ENCODE peak calls at places on chromosomes 6 and 20, in five cellular contexts. S is A549, C is kidney, G is brain microvascular endothelial cell, K is lung. E is an unnamed sample.

GRCh38 chr6:25324076-25324762 is 45.0 kb downstream of the CARMIL1 start:
- DNase-seq in S (no peak), C (no peak), G (no peak), K (no peak), E (no peak)

GRCh38 chr20:38125157-38126056 is 39.7 kb downstream of the TGM2 start:
- DNase-seq in S (no peak), C (peak), G (peak), K (peak), E (peak)

GRCh38 chr20:35506872-35507638 is 22.4 kb downstream of the C20orf173 start:
- DNase-seq in S (no peak), C (no peak), G (peak), K (no peak), E (no peak)

GRCh38 chr6:24947636-24948035 is 11.9 kb upstream of the RIPOR2 start:
- DNase-seq in S (no peak), C (no peak), G (no peak), K (no peak), E (no peak)

GRCh38 chr6:145310116-145310515 is 425.2 kb downstream of the EPM2A start:
- DNase-seq in S (no peak), C (no peak), G (no peak), K (no peak), E (no peak)

GRCh38 chr6:22717906-22718305 is 148.5 kb downstream of the HDGFL1 start:
- DNase-seq in S (no peak), C (no peak), G (no peak), K (no peak), E (no peak)

GRCh38 chr6:129753422-129753821 is 43.4 kb upstream of the ARHGAP18 start:
- DNase-seq in S (no peak), C (no peak), G (peak), K (no peak), E (no peak)

GRCh38 chr20:45631184-45631583 is at the start of gene WFDC9:
- DNase-seq in S (no peak), C (no peak), G (no peak), K (no peak), E (no peak)

GRCh38 chr6:157954150-157955117 is 27.2 kb upstream of the SYNJ2 start:
- DNase-seq in S (no peak), C (no peak), G (no peak), K (no peak), E (no peak)

GRCh38 chr6:36272234-36272633 is 2.4 kb downstream of the PNPLA1 start:
- DNase-seq in S (no peak), C (no peak), G (no peak), K (no peak), E (no peak)

DNA sequence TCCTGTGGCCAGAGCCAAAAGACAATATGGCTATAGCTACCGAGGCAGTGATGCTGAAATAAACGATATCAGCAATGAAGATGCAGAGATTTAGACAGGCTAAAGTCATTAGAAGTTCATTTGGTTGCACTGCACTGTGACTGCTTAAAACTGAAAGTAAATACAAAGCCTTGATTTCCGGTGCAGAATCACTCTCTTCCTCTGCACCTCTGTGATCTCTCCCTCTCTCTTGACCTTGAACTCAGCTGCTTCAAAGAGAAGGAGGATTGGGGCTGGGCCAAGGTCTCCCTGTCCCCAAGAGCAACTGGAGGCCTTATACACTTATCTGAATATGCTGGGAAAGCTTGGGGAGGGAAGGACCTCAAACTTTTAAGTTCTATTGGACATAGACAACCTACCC is 34.6 kb upstream of the SPACA1 start:
- DNase-seq in S (no peak), C (no peak), G (no peak), K (no peak), E (no peak)
- H3K4me3 ChIP-seq in S (no peak), C (no peak), G (no peak), K (no peak), E (no peak)

GRCh38 chr6:154460306-154461071 is 50.0 kb downstream of the CNKSR3 start:
- DNase-seq in S (no peak), C (no peak), G (peak), K (no peak), E (no peak)
- H3K4me3 ChIP-seq in S (no peak), C (peak), G (no peak), K (no peak), E (no peak)

GRCh38 chr6:16182428-16182827 is 53.5 kb downstream of the MYLIP start:
- DNase-seq in S (no peak), C (no peak), G (no peak), K (no peak), E (no peak)

GRCh38 chr6:16184129-16184528 is 54.3 kb upstream of the GMPR start:
- DNase-seq in S (peak), C (no peak), G (no peak), K (no peak), E (no peak)

GRCh38 chr6:16187185-16187584 is 51.2 kb upstream of the GMPR start:
- DNase-seq in S (no peak), C (no peak), G (no peak), K (no peak), E (no peak)

GRCh38 chr6:16181429-16182359 is 52.8 kb downstream of the MYLIP start:
- DNase-seq in S (no peak), C (no peak), G (no peak), K (peak), E (no peak)

DNA sequence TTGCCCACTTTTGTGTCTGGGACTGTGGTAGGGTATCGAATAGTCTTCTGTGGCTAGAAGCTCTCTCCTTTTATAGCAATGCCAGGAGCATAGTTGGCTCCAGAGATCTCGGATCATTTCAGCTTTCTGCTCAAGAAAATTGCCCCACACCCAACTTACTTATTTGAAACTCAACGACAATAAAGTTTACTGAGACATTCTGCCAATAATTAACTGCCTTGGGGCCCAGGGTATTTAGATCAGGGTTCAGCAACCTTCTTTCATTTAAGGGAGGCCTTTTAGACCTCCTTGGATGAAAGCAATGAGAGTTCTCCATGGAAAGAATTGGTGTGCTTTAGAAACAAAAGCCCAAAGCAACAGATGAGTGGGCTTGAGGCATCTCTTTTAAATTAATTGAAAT is 53.8 kb upstream of the GMPR start:
- DNase-seq in S (no peak), C (no peak), G (no peak), K (no peak), E (no peak)
- H3K4me3 ChIP-seq in S (no peak), C (no peak), G (no peak), K (no peak), E (no peak)

DNA sequence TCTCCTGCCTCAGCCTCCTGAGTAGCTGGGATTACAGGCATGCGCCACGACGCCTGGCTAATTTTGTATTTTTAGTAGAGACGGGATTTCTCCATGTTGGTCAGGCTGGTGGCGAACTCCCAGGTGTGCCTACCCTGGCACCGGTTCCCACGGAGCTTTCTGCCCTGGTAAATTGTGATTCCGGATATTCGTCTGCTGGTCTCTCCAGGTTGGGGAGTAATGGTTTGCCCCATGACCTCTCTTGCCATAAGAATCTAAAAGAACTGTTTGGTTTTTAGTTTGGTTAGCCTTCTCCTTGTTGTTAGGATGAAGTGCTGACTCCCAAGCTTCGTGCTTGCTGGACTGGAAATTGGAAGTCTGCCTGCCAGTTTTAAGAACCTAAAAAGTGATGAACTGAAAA is 223.8 kb downstream of the BCAS1 start:
- DNase-seq in S (no peak), C (no peak), G (no peak), K (no peak), E (no peak)
- H3K4me3 ChIP-seq in S (no peak), C (no peak), G (no peak), K (no peak), E (no peak)

GRCh38 chr6:163415176-163415619 is 680 bp downstream of the QKI start:
- DNase-seq in S (no peak), C (peak), G (no peak), K (no peak), E (no peak)
- H3K4me3 ChIP-seq in S (peak), C (peak), G (peak), K (peak), E (peak)

DNA sequence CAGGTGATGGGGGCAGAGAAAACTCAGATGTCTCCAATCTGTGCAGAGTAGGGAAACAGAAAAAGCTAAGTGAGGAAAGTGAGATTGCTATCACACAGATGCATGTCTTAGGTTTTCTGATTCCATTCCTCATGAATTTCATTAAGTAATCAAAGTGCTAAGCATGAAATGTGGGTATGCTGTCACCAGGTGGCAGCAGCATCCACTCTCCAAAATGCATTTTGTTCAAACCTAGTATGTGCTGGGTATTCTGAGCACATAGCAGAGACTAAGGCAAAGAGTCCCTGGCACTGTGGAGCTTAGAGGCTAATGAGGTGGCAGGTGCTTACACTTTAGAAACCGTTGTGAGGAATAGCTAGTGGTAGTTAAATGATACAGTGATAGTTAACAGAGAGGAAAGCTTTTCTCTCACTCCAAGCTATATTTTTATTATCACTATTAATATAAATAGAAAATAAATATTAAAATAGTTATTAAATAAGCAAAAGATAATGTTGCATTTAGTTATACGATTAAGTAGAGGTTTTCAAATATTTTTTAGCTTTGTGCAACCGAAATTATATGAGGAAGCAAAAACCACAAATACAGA is 179.5 kb downstream of the CDH26 start:
- DNase-seq in S (peak), C (no peak), G (peak), K (no peak), E (no peak)
- H3K4me3 ChIP-seq in S (no peak), C (peak), G (peak), K (no peak), E (peak)

GRCh38 chr6:31205638-31206037 is 35.2 kb upstream of the POU5F1 start:
- DNase-seq in S (no peak), C (no peak), G (no peak), K (no peak), E (no peak)

GRCh38 chr6:31204751-31205145 is 34.3 kb upstream of the POU5F1 start:
- DNase-seq in S (no peak), C (no peak), G (no peak), K (no peak), E (no peak)

GRCh38 chr6:31203345-31203979 is 33.0 kb upstream of the POU5F1 start:
- DNase-seq in S (peak), C (no peak), G (peak), K (no peak), E (no peak)

GRCh38 chr6:31197559-31198305 is 27.2 kb upstream of the POU5F1 start:
- DNase-seq in S (peak), C (peak), G (peak), K (peak), E (peak)

DNA sequence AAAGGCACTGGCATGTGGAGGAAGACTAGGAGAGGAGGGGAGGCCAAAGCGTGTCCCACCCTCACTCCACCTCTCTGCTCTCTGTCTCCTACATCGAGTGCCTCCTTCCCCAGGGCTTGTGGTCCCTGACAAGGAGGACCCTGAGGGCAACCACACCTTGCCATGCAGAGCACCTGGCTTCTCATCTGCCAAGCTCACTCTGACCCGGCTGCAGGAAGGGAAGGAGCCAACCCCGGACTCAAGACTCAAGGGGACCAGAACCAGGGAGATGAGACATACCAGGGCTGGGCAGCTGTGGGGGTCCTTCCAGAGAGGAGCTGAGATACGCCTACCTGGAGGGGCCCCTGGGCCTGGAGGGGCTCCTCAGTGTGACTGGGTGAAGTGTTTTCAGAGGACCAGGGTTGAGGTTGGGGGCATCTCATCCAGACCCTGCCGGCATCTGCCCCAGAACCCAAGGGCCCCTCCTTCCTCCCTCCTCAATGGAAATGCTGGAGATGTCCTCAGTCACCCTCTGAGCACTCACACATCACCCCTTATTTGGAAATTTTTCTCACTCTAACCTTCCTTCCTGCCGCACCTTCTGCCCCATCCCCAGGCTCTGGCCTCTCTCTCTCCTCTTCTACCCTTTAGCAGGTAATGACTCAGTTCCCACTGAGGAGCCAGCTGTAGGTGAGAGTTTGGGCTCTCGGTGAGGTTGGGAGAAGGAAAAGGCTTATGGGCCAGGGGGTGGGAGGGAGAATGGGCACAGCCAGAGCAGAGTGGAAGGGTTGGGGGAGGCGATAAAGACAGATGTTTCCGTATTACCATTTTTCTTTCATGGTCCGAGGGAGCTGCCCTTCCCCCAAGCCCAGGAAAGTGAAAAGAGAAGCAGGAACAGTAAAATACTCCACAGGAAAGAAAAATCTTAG is 32.0 kb upstream of the POU5F1 start:
- DNase-seq in S (no peak), C (no peak), G (no peak), K (no peak), E (no peak)
- H3K4me3 ChIP-seq in S (no peak), C (no peak), G (no peak), K (no peak), E (no peak)

DNA sequence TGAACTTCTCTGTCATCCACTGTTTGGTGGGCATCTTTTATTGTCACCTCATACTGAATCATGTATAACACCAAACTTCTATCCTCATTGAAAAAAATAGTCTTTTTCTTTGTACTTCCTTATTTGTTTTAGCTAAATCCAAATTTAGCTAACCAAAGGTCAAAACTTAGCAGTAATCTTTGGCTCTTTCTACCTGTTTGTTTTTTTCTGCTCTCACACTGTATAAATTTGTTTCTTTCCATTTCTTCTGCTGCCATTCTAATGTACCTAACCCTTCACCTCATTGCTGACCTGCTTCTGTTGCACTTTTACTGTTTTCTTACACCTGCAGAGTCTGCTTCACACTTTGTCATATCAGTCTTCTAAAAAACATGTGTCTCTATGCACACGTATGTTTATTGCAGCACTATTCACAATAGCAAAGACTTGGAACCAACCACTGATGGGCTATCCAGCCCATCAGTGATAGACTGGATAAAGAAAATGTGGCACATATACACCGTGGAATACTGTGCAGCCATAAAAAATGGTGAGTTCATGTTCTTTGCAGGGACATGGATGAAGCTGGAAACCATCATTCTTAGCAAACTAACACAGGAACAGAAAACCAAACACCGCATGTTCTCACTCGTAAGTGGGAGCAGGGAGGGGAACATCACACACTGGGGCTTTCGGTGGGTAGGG is 7.2 kb downstream of the ATRN start:
- DNase-seq in S (no peak), C (no peak), G (no peak), K (peak), E (no peak)
- H3K4me3 ChIP-seq in S (no peak), C (no peak), G (no peak), K (no peak), E (no peak)

GRCh38 chr6:107624050-107624449 is 134.1 kb downstream of the SOBP start:
- DNase-seq in S (no peak), C (no peak), G (no peak), K (no peak), E (no peak)

GRCh38 chr6:107624541-107624940 is 134.6 kb downstream of the SOBP start:
- DNase-seq in S (no peak), C (no peak), G (peak), K (no peak), E (no peak)

GRCh38 chr6:107620736-107621135 is 130.8 kb downstream of the SOBP start:
- DNase-seq in S (no peak), C (no peak), G (no peak), K (no peak), E (no peak)

GRCh38 chr6:107621216-107621940 is 131.5 kb downstream of the SOBP start:
- DNase-seq in S (no peak), C (no peak), G (no peak), K (no peak), E (no peak)

GRCh38 chr6:107622269-107622668 is 132.4 kb downstream of the SOBP start:
- DNase-seq in S (no peak), C (no peak), G (no peak), K (no peak), E (no peak)
- H3K4me3 ChIP-seq in S (no peak), C (no peak), G (no peak), K (no peak), E (no peak)

DNA sequence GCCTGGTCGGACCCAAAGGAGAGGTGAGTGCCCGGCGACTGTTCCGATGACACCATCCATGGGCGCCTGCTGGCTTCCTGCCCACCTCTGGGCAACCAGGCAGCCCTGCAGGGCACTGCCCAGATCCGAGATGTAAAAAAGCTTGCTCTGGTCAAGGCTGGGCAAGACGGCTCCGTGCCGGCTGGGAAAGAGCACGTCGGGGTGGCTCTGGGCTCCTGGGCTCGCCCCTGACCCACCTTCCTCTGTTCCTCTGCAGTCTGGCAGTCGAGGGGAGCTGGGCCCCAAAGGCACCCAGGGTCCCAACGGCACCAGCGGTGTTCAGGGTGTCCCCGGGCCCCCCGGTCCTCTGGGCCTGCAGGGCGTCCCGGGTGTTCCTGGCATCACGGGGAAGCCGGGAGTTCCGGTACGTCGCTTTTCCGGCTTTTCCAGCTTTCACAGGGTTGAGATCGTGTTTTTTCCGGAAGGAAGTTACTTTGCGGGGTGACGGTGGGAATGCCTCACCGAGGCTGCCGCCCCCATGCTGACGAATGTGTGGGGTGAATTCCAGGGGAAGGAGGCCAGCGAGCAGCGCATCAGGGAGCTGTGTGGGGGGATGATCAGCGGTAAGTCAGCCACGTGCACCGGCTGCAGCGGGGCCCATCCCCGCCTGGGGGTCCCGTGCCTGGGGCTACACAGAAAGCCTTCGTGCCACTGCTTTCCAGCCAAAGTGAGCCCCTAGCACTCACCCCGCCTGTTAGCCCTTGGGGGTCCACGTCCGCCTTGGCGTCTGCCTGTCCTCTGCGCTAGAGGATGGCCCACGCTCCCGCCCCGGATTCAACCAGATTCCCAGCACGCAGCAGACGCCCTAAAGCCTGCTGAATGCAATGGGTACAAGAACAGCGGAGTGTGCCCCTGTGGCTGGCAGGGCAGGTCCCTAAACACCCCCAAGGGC is 19.3 kb downstream of the COL9A3 start:
- DNase-seq in S (no peak), C (peak), G (peak), K (no peak), E (peak)
- H3K4me3 ChIP-seq in S (no peak), C (no peak), G (no peak), K (no peak), E (no peak)